ENCODE peak calls at places on chromosomes 5 and 9, in eight cellular contexts. V is amniotic stem cell; D is ACHN; H is neural crest cell; S is naive thymus-derived CD8-positive, alpha-beta T cell; C is smooth muscle cell of the brain vasculature; P is stimulated activated CD4-positive, alpha-beta T cell treated with anti-CD3 and anti-CD28 coated beads, Interleukin-1b, Interleukin-23, amount 100 ng/mL, for 24 hours; X is AG04450. K is an unnamed sample.

GRCh38 chr5:92659246-92659645 is 921.8 kb downstream of the NR2F1-AS1 start:
- DNase-seq in X (no peak), V (no peak), P (no peak), S (no peak), C (no peak), D (no peak), H (no peak), K (no peak)

GRCh38 chr5:127092690-127093089 is 19.4 kb upstream of the C5orf63 start:
- DNase-seq in X (no peak), V (no peak), C (no peak), P (no peak), H (no peak), D (no peak), S (no peak), K (no peak)

GRCh38 chr5:14142202-14142855 is 813 bp upstream of the TRIO start:
- DNase-seq in C (no peak), S (no peak), X (no peak), V (no peak), D (peak; percentile 20), P (no peak), H (peak; percentile 13), K (no peak)

GRCh38 chr5:126811515-126812198 is 34.7 kb downstream of the LMNB1 start:
- DNase-seq in X (no peak), H (no peak), C (no peak), D (no peak), V (no peak), S (no peak), P (no peak), K (peak; percentile 33)

GRCh38 chr9:107070591-107070990 is 207.6 kb downstream of the ZNF462 start:
- DNase-seq in C (no peak), H (no peak), V (no peak), X (no peak), D (no peak), S (no peak), P (no peak), K (no peak)

GRCh38 chr5:490116-491094 is 33.8 kb downstream of the SLC9A3 start:
- DNase-seq in P (no peak), H (no peak), X (no peak), V (no peak), S (no peak), D (no peak), C (no peak), K (no peak)

GRCh38 chr9:13688990-13689600 is 409.6 kb upstream of the MPDZ start:
- DNase-seq in H (no peak), V (no peak), S (no peak), D (peak; percentile 36), X (no peak), P (no peak), C (no peak), K (no peak)

GRCh38 chr5:139394123-139394653 is 716 bp downstream of the PROB1 start:
- DNase-seq in H (peak; percentile 55), V (no peak), X (no peak), S (peak; percentile 55), C (no peak), P (no peak), D (no peak), K (no peak)

GRCh38 chr5:172164773-172165212 is 23.2 kb downstream of the STK10 start:
- DNase-seq in C (no peak), H (peak; percentile 57), V (no peak), X (no peak), P (no peak), S (no peak), D (no peak), K (no peak)

GRCh38 chr9:3894764-3895163 is 369.0 kb upstream of the RFX3 start:
- DNase-seq in H (no peak), X (peak; percentile 93), S (no peak), V (no peak), C (no peak), D (no peak), P (no peak), K (peak; percentile 70)

GRCh38 chr9:135526730-135527571 is 5.7 kb downstream of the LCN1 start:
- DNase-seq in D (no peak), X (no peak), H (no peak), S (no peak), V (no peak), C (no peak), P (no peak), K (no peak)

GRCh38 chr5:95317687-95318086 is 32.8 kb upstream of the MCTP1 start:
- DNase-seq in D (no peak), V (no peak), C (no peak), P (no peak), X (no peak), H (no peak), S (no peak), K (no peak)

GRCh38 chr5:152824316-152824715 is 419.2 kb upstream of the NMUR2 start:
- DNase-seq in D (no peak), V (no peak), P (no peak), H (no peak), S (no peak), X (no peak), C (no peak), K (no peak)

GRCh38 chr9:71931166-71931565 is 19.7 kb downstream of the C9orf85 start:
- DNase-seq in D (no peak), H (no peak), X (no peak), V (no peak), S (no peak), C (no peak), P (no peak), K (no peak)

GRCh38 chr9:136342191-136343120 is 15.1 kb downstream of the GPSM1 start:
- DNase-seq in P (peak; percentile 47), V (no peak), X (peak; percentile 57), H (peak; percentile 95), D (no peak), S (peak; percentile 51), C (no peak), K (no peak)

GRCh38 chr9:129801504-129801903 is 1.5 kb upstream of the TOR1B start:
- DNase-seq in X (no peak), C (no peak), P (no peak), V (no peak), H (no peak), S (no peak), D (no peak), K (no peak)

GRCh38 chr5:141529002-141529401 is 40.1 kb downstream of the PCDHGC5 start:
- DNase-seq in X (no peak), C (no peak), P (no peak), S (no peak), D (no peak), H (no peak), V (no peak), K (no peak)

GRCh38 chr5:175700991-175701390 is 43.1 kb downstream of the HRH2 start:
- DNase-seq in C (no peak), H (no peak), D (peak; percentile 18), P (no peak), X (no peak), S (no peak), V (no peak), K (no peak)

GRCh38 chr9:97853844-97854695 is 1.0 kb downstream of the FOXE1 start:
- DNase-seq in S (peak; percentile 41), V (no peak), P (peak; percentile 54), C (no peak), X (no peak), D (peak; percentile 78), H (no peak), K (no peak)

GRCh38 chr9:10108815-10109214 is 504.0 kb downstream of the PTPRD start:
- DNase-seq in P (no peak), C (no peak), H (no peak), S (no peak), V (no peak), X (no peak), D (no peak), K (no peak)

GRCh38 chr9:133378408-133378962 is 2.3 kb downstream of the STKLD1 start:
- DNase-seq in S (no peak), V (no peak), H (no peak), P (no peak), X (no peak), C (no peak), D (no peak), K (no peak)

GRCh38 chr9:112852741-112853505 is 37.8 kb downstream of the SLC46A2 start:
- DNase-seq in C (no peak), D (no peak), P (no peak), X (no peak), H (no peak), S (no peak), V (no peak), K (no peak)

GRCh38 chr5:135576075-135576599 is 2.7 kb downstream of the CXCL14 start:
- DNase-seq in C (no peak), P (no peak), X (no peak), V (no peak), S (no peak), H (no peak), D (peak; percentile 43), K (no peak)

GRCh38 chr9:74496819-74497749 is at the start of gene RORB:
- DNase-seq in H (peak; percentile 63), V (no peak), D (peak; percentile 43), C (no peak), S (no peak), P (no peak), X (no peak), K (no peak)

GRCh38 chr5:181211208-181211607 is 6.2 kb upstream of the TRIM7 start:
- DNase-seq in X (no peak), C (no peak), H (no peak), P (no peak), S (no peak), D (no peak), V (no peak), K (no peak)

GRCh38 chr5:136781464-136781863 is 416.1 kb upstream of the TRPC7 start:
- DNase-seq in X (peak; percentile 1), P (no peak), C (no peak), H (no peak), D (no peak), S (no peak), V (no peak), K (peak; percentile 49)

GRCh38 chr5:42951169-42951846 is 88.8 kb downstream of the ANXA2R start:
- DNase-seq in C (no peak), P (peak; percentile 50), X (no peak), S (peak; percentile 65), D (no peak), H (no peak), V (no peak), K (no peak)

GRCh38 chr9:83041771-83042170 is 21.2 kb downstream of the RASEF start:
- DNase-seq in S (no peak), V (no peak), C (no peak), P (no peak), X (no peak), D (no peak), H (no peak), K (no peak)

GRCh38 chr5:143216211-143216610 is 187.3 kb downstream of the NR3C1 start:
- DNase-seq in V (no peak), H (no peak), C (no peak), P (no peak), D (no peak), X (no peak), S (no peak), K (no peak)

GRCh38 chr9:110578896-110579752 is at the start of gene SVEP1:
- DNase-seq in X (no peak), D (no peak), H (peak; percentile 40), P (no peak), S (no peak), C (no peak), V (no peak), K (no peak)